ENCODE peak calls at places on chromosomes 5 and 9, in four cellular contexts. Y is adrenal gland, M is HCT116, B is prostate gland. I is an unnamed sample.
A peak's percentile ranks its signal among the peaks of the same experiment; 100 is the strongest.

GRCh38 chr5:30878751-30879150 is 314.7 kb upstream of the CDH6 start:
- DNase-seq in Y (no peak), M (no peak), B (no peak), I (no peak)

GRCh38 chr9:89038354-89039091 is 47.3 kb downstream of the S1PR3 start:
- DNase-seq in Y (peak; percentile 81), M (no peak), B (no peak), I (no peak)

GRCh38 chr9:18071651-18072060 is 402.3 kb upstream of the ADAMTSL1 start:
- DNase-seq in Y (no peak), M (no peak), B (no peak), I (no peak)

GRCh38 chr5:181204561-181205401 is at the start of gene TRIM7:
- DNase-seq in Y (peak; percentile 50), M (no peak), B (no peak), I (peak; percentile 65)

GRCh38 chr9:106643211-106643930 is 219.6 kb upstream of the ZNF462 start:
- DNase-seq in Y (no peak), M (no peak), B (no peak), I (no peak)

GRCh38 chr9:4666042-4666699 is at the start of gene SPATA6L:
- DNase-seq in Y (peak; percentile 62), M (no peak), B (peak; percentile 75), I (peak; percentile 76)

GRCh38 chr5:145975361-145976066 is 39.1 kb downstream of the SH3RF2 start:
- DNase-seq in Y (no peak), M (peak; percentile 86), B (no peak), I (no peak)

GRCh38 chr5:56711191-56711590 is 104.2 kb upstream of the MAP3K1 start:
- DNase-seq in Y (no peak), M (no peak), B (no peak), I (no peak)

GRCh38 chr9:114385412-114386181 is 2.2 kb downstream of the AKNA start:
- DNase-seq in Y (peak; percentile 80), M (peak; percentile 35), B (peak; percentile 44), I (peak; percentile 89)
- TF ChIP-seq POLR2A in Y (peak; percentile 23), M (no peak), B (no peak), I (peak; percentile 83)

DNA sequence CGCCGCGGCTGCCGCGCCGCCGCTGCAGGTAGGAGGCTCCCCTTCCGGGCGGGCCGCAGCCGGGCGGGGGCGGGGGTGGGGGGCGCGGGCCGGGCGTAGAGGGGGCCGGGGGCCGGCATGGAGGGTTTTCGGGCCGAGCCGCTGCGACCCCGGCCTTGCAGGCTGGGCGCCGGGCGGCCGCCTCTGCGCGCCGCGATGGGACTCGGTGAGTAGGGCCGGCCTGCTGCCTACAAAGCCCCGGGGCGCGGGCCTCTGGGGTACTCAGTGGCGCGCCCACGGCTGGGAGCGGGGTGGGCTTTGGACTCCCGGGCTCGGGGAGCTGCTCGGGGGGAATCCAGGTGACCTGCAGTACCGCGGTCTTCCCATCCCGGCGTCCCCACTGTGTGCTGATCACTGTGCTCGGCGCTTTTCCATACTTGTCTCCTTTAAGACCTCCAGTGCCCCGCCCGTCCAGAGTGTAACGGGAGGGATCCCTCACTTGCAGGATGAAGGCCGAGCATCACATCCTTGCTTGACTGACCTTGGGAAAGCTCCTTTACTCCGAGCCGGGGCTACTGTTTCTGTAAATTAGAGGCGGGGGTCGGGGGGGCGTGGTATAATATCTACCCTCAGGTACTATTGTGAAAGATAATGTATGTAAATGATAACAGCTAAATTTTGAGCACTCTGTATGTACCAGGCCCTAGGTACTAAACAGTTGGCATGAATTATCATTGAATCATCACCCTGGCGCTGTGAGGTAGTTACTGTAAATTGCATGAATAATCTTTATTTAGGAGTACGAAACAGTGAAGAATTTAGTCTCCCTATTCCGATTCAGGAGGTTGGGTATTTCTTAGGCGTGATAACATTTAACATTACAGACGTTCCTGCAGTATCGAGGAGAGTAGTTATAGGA is 672 bp downstream of the MSANTD3 start:
- DNase-seq in Y (peak; percentile 56), M (peak; percentile 35), B (peak; percentile 22), I (peak; percentile 57)
- TF ChIP-seq POLR2A in Y (no peak), M (no peak), B (no peak), I (no peak)

GRCh38 chr5:61289669-61290363 is 42.2 kb upstream of the ZSWIM6 start:
- DNase-seq in Y (no peak), M (no peak), B (no peak), I (no peak)

GRCh38 chr5:61293051-61293450 is 39.0 kb upstream of the ZSWIM6 start:
- DNase-seq in Y (no peak), M (no peak), B (no peak), I (peak; percentile 60)

GRCh38 chr5:61292130-61292672 is 39.9 kb upstream of the ZSWIM6 start:
- DNase-seq in Y (no peak), M (no peak), B (no peak), I (no peak)

GRCh38 chr5:61289241-61289640 is 42.8 kb upstream of the ZSWIM6 start:
- DNase-seq in Y (no peak), M (no peak), B (no peak), I (no peak)

GRCh38 chr5:61290815-61291214 is 41.2 kb upstream of the ZSWIM6 start:
- DNase-seq in Y (peak; percentile 24), M (no peak), B (peak; percentile 50), I (peak; percentile 72)
- TF ChIP-seq POLR2A in Y (no peak), M (no peak), B (no peak), I (peak; percentile 17)

DNA sequence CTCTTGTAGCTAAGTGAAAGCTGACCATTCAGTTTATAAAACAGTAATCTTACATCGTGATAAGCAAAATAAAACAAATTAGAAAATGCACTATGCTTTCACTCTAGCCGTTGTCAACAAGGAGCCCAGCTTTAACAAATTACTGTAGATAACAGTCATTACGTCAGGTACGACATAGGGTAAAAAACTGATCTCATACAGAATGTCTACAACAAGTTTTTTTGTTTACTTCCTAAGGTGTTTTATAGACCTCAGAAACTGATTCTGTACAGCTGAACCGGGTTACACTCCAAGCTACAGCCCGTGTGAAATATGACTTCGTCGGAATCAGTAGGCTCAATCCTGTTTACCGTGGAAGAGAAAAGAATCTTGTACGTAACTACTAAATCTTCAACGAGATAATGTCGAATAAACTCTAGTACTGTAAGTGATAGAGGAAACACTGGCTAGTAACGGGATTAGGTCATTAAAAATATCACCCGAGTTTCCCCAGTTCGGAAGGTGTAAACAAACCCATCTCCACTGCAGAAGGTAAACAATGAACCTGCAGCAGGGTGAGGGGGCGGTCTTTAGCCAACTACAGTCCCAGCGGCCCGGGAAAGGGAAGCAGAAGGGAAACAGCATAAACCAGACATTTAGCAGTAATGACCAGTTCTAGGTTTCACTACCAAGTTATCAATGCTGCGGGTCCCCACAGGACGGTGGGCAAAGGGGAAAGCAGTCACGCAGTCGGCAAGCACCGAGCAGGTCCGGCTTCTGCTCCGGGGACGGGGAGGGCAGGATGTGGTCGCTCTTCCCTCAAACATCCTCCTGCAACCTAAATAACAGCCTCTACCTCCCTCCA is 1.1 kb downstream of the RICTOR start:
- DNase-seq in Y (peak; percentile 24), M (no peak), B (peak; percentile 39), I (peak; percentile 50)
- TF ChIP-seq POLR2A in Y (no peak), M (no peak), B (no peak), I (peak; percentile 10)

GRCh38 chr9:71768388-71769174 is at the start of gene CEMIP2:
- DNase-seq in Y (peak; percentile 93), M (peak; percentile 62), B (peak; percentile 89), I (peak; percentile 94)
- TF ChIP-seq POLR2A in Y (peak; percentile 87), M (peak; percentile 42), B (peak; percentile 91), I (peak; percentile 96)

GRCh38 chr9:127878652-127879377 is 1.3 kb upstream of the AK1 start:
- DNase-seq in Y (no peak), M (no peak), B (no peak), I (no peak)

GRCh38 chr9:127876026-127876763 is 1.3 kb downstream of the AK1 start:
- DNase-seq in Y (no peak), M (no peak), B (no peak), I (peak; percentile 42)

GRCh38 chr9:127876764-127877562 is 512 bp downstream of the AK1 start:
- DNase-seq in Y (peak; percentile 53), M (no peak), B (no peak), I (no peak)

GRCh38 chr9:127877566-127877998 is at the start of gene AK1:
- DNase-seq in Y (peak; percentile 78), M (no peak), B (peak; percentile 75), I (peak; percentile 84)

DNA sequence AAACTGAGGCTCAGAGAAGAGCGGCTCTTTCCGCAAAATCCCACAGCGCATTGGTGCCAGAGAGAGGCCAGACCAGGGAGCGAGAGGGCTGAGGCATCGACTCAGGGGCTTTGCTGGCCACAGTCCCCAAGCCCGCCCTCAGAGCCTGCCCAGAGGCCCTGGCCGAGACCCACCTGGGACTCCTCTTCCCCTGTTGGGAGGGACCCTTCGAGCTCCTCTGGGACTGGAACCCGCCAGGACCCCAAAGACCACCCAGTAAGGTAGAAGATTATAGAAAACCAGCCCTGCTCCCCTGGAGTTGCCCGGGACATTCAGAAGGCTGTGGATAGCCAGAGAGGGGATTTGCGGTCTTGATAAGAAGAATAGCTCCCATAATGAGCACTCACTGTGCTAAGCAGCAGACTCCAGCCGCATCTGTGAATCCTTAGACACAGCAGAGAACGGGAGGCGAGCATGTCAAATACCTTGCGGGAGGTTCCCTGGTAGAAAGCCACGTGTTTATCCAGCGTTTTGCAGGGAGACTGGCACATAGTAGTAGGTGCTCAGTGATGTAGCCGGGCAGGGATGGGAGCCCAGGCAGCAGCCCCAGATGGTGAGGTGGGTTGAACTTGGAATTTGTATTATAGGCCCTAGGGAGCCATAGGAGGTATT is 651 bp upstream of the AK1 start:
- DNase-seq in Y (no peak), M (no peak), B (no peak), I (no peak)
- TF ChIP-seq POLR2A in Y (no peak), M (no peak), B (no peak), I (no peak)

GRCh38 chr5:60700347-60700815 is 415 bp upstream of the DEPDC1B start:
- DNase-seq in Y (no peak), M (no peak), B (peak; percentile 9), I (peak; percentile 14)

GRCh38 chr5:60701317-60701988 is 1.5 kb upstream of the DEPDC1B start:
- DNase-seq in Y (no peak), M (no peak), B (no peak), I (no peak)

GRCh38 chr5:60703944-60704343 is 4.0 kb upstream of the DEPDC1B start:
- DNase-seq in Y (no peak), M (no peak), B (no peak), I (no peak)

GRCh38 chr5:60698316-60698715 is 1.6 kb downstream of the DEPDC1B start:
- DNase-seq in Y (no peak), M (no peak), B (no peak), I (no peak)

GRCh38 chr5:60699549-60700346 is at the start of gene DEPDC1B:
- DNase-seq in Y (peak; percentile 78), M (peak; percentile 76), B (peak; percentile 87), I (peak; percentile 91)
- TF ChIP-seq POLR2A in Y (no peak), M (peak; percentile 85), B (peak; percentile 73), I (peak; percentile 38)

DNA sequence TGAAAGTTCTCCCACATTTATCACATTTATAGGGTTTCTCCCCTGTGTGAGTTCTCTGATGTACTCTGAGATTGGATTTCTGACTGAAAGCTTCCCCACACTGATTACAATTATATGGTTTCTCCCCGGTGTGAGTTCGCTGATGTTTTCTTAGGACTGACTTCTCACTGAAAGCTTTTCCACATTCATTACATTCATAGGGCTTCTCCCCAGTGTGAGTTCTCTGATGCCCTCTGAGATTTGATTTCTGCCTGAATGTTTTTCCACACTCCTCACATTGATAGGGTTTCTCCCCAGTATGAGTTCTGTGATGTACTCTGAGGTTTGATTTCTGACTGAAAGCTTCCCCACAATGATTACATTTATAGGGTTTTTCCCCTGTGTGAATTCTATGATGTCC is 36.3 kb downstream of the ZNF782 start:
- DNase-seq in Y (no peak), M (no peak), B (no peak), I (no peak)
- TF ChIP-seq POLR2A in Y (no peak), M (no peak), B (no peak), I (no peak)

GRCh38 chr5:18252559-18252958 is 618.3 kb downstream of the TAF11L14 start:
- DNase-seq in Y (no peak), M (no peak), B (no peak), I (no peak)
- TF ChIP-seq POLR2A in Y (no peak), M (no peak), B (no peak), I (no peak)

I was measured in transverse colon.